ENCODE peak calls at places on chromosomes 13 and 19, in four cellular contexts. One of them, this sample, is unnamed.

GRCh38 chr19:35757231-35757748 is 461 bp upstream of the HSPB6 start:
- DNase-seq in thoracic aorta: peak
- DNase-seq in adrenal gland: peak
- DNase-seq in body of pancreas: peak
- DNase-seq in this sample: no peak

GRCh38 chr19:44303976-44304568 is 753 bp downstream of the ZNF235 start:
- DNase-seq in thoracic aorta: no peak
- DNase-seq in adrenal gland: peak
- DNase-seq in body of pancreas: no peak
- DNase-seq in this sample: peak

GRCh38 chr13:38415233-38415632 is 65.6 kb downstream of the UFM1 start:
- DNase-seq in thoracic aorta: no peak
- DNase-seq in adrenal gland: no peak
- DNase-seq in body of pancreas: no peak
- DNase-seq in this sample: no peak

GRCh38 chr13:23707674-23708073 is 137.5 kb downstream of the TNFRSF19 start:
- DNase-seq in thoracic aorta: no peak
- DNase-seq in adrenal gland: no peak
- DNase-seq in body of pancreas: no peak
- DNase-seq in this sample: no peak

GRCh38 chr13:112828756-112829155 is 138.9 kb downstream of the ATP11A start:
- DNase-seq in thoracic aorta: no peak
- DNase-seq in adrenal gland: no peak
- DNase-seq in body of pancreas: no peak
- DNase-seq in this sample: no peak

GRCh38 chr13:22592515-22592914 is 588.3 kb upstream of the SGCG start:
- DNase-seq in thoracic aorta: no peak
- DNase-seq in adrenal gland: no peak
- DNase-seq in body of pancreas: no peak
- DNase-seq in this sample: no peak

GRCh38 chr19:51354742-51355148 is 11.4 kb downstream of the ETFB start:
- DNase-seq in thoracic aorta: no peak
- DNase-seq in adrenal gland: no peak
- DNase-seq in body of pancreas: no peak
- DNase-seq in this sample: peak

GRCh38 chr13:95556981-95557380 is 4.5 kb downstream of the CLDN10 start:
- DNase-seq in thoracic aorta: no peak
- DNase-seq in adrenal gland: no peak
- DNase-seq in body of pancreas: no peak
- DNase-seq in this sample: no peak

GRCh38 chr19:27867981-27868380 is 1345.0 kb downstream of the UQCRFS1 start:
- DNase-seq in thoracic aorta: no peak
- DNase-seq in adrenal gland: no peak
- DNase-seq in body of pancreas: no peak
- DNase-seq in this sample: no peak

GRCh38 chr19:54430306-54431254 is 15.3 kb downstream of the TTYH1 start:
- DNase-seq in thoracic aorta: no peak
- DNase-seq in adrenal gland: no peak
- DNase-seq in body of pancreas: peak
- DNase-seq in this sample: peak

GRCh38 chr19:42090687-42091086 is 14.7 kb downstream of the ZNF574 start:
- DNase-seq in thoracic aorta: no peak
- DNase-seq in adrenal gland: no peak
- DNase-seq in body of pancreas: no peak
- DNase-seq in this sample: no peak

GRCh38 chr13:113182046-113182445 is 23.6 kb downstream of the PROZ start:
- DNase-seq in thoracic aorta: no peak
- DNase-seq in adrenal gland: no peak
- DNase-seq in body of pancreas: no peak
- DNase-seq in this sample: no peak

GRCh38 chr19:35040826-35041547 is 534 bp upstream of the HPN start:
- DNase-seq in thoracic aorta: peak
- DNase-seq in adrenal gland: peak
- DNase-seq in body of pancreas: peak
- DNase-seq in this sample: peak

GRCh38 chr13:110405597-110406450 is 98.7 kb downstream of the COL4A2 start:
- DNase-seq in thoracic aorta: no peak
- DNase-seq in adrenal gland: peak
- DNase-seq in body of pancreas: no peak
- DNase-seq in this sample: no peak

GRCh38 chr13:80513196-80513595 is 172.3 kb upstream of the SPRY2 start:
- DNase-seq in thoracic aorta: no peak
- DNase-seq in adrenal gland: no peak
- DNase-seq in body of pancreas: no peak
- DNase-seq in this sample: no peak

GRCh38 chr13:26558074-26558805 is 757 bp downstream of the WASF3 start:
- DNase-seq in thoracic aorta: no peak
- DNase-seq in adrenal gland: no peak
- DNase-seq in body of pancreas: no peak
- DNase-seq in this sample: peak

GRCh38 chr13:32234914-32235313 is 80.2 kb downstream of the ZAR1L start:
- DNase-seq in thoracic aorta: no peak
- DNase-seq in adrenal gland: no peak
- DNase-seq in body of pancreas: no peak
- DNase-seq in this sample: no peak

GRCh38 chr13:29858231-29858630 is 7.8 kb upstream of the UBL3 start:
- DNase-seq in thoracic aorta: no peak
- DNase-seq in adrenal gland: no peak
- DNase-seq in body of pancreas: no peak
- DNase-seq in this sample: no peak

GRCh38 chr13:39956036-39956435 is 300.6 kb downstream of the COG6 start:
- DNase-seq in thoracic aorta: no peak
- DNase-seq in adrenal gland: no peak
- DNase-seq in body of pancreas: no peak
- DNase-seq in this sample: no peak

GRCh38 chr13:76164290-76164689 is 528.2 kb downstream of the LMO7 start:
- DNase-seq in thoracic aorta: no peak
- DNase-seq in adrenal gland: no peak
- DNase-seq in body of pancreas: peak
- DNase-seq in this sample: no peak

GRCh38 chr19:30406220-30406944 is 34.2 kb downstream of the ZNF536 start:
- DNase-seq in thoracic aorta: no peak
- DNase-seq in adrenal gland: peak
- DNase-seq in body of pancreas: peak
- DNase-seq in this sample: peak

GRCh38 chr13:20713751-20714150 is 10.3 kb downstream of the IL17D start:
- DNase-seq in thoracic aorta: no peak
- DNase-seq in adrenal gland: no peak
- DNase-seq in body of pancreas: no peak
- DNase-seq in this sample: no peak

GRCh38 chr13:27149702-27150101 is 21.9 kb downstream of the USP12 start:
- DNase-seq in thoracic aorta: no peak
- DNase-seq in adrenal gland: no peak
- DNase-seq in body of pancreas: no peak
- DNase-seq in this sample: no peak

GRCh38 chr19:10551698-10552301 is 8.1 kb downstream of the ATG4D start:
- DNase-seq in thoracic aorta: no peak
- DNase-seq in adrenal gland: no peak
- DNase-seq in body of pancreas: peak
- DNase-seq in this sample: peak

GRCh38 chr13:33931397-33931987 is 113.5 kb downstream of the RFC3 start:
- DNase-seq in thoracic aorta: no peak
- DNase-seq in adrenal gland: no peak
- DNase-seq in body of pancreas: peak
- DNase-seq in this sample: peak

GRCh38 chr19:40411125-40411842 is 1.9 kb downstream of the PRX start:
- DNase-seq in thoracic aorta: no peak
- DNase-seq in adrenal gland: peak
- DNase-seq in body of pancreas: no peak
- DNase-seq in this sample: peak

GRCh38 chr13:44921931-44922758 is 67.1 kb downstream of the NUFIP1 start:
- DNase-seq in thoracic aorta: peak
- DNase-seq in adrenal gland: peak
- DNase-seq in body of pancreas: peak
- DNase-seq in this sample: no peak

GRCh38 chr19:42274065-42274682 is 5.1 kb downstream of the CIC start:
- DNase-seq in thoracic aorta: no peak
- DNase-seq in adrenal gland: no peak
- DNase-seq in body of pancreas: no peak
- DNase-seq in this sample: no peak

GRCh38 chr13:95536629-95537241 is 15.8 kb upstream of the CLDN10 start:
- DNase-seq in thoracic aorta: no peak
- DNase-seq in adrenal gland: no peak
- DNase-seq in body of pancreas: peak
- DNase-seq in this sample: no peak

GRCh38 chr19:13099073-13099999 is 3.3 kb downstream of the LYL1 start:
- DNase-seq in thoracic aorta: no peak
- DNase-seq in adrenal gland: peak
- DNase-seq in body of pancreas: peak
- DNase-seq in this sample: peak

GRCh38 chr13:45206340-45206739 is 5.5 kb upstream of the KCTD4 start:
- DNase-seq in thoracic aorta: no peak
- DNase-seq in adrenal gland: no peak
- DNase-seq in body of pancreas: no peak
- DNase-seq in this sample: no peak

GRCh38 chr13:74889321-74889720 is 592.6 kb downstream of the TBC1D4 start:
- DNase-seq in thoracic aorta: no peak
- DNase-seq in adrenal gland: no peak
- DNase-seq in body of pancreas: no peak
- DNase-seq in this sample: no peak

GRCh38 chr19:1449467-1450442 is at the start of gene APC2:
- DNase-seq in thoracic aorta: no peak
- DNase-seq in adrenal gland: peak
- DNase-seq in body of pancreas: no peak
- DNase-seq in this sample: peak

GRCh38 chr13:95601906-95602305 is 42.6 kb downstream of the DZIP1 start:
- DNase-seq in thoracic aorta: no peak
- DNase-seq in adrenal gland: no peak
- DNase-seq in body of pancreas: no peak
- DNase-seq in this sample: no peak

GRCh38 chr13:62684359-62684758 is 1268.7 kb upstream of the PCDH20 start:
- DNase-seq in thoracic aorta: no peak
- DNase-seq in adrenal gland: no peak
- DNase-seq in body of pancreas: peak
- DNase-seq in this sample: no peak

GRCh38 chr13:73036566-73036965 is 22.2 kb upstream of the KLF5 start:
- DNase-seq in thoracic aorta: no peak
- DNase-seq in adrenal gland: no peak
- DNase-seq in body of pancreas: no peak
- DNase-seq in this sample: no peak

GRCh38 chr19:4197625-4198466 is 15.4 kb downstream of the ANKRD24 start:
- DNase-seq in thoracic aorta: no peak
- DNase-seq in adrenal gland: no peak
- DNase-seq in body of pancreas: no peak
- DNase-seq in this sample: peak

GRCh38 chr19:1122972-1123363 is 19.2 kb downstream of the GPX4 start:
- DNase-seq in thoracic aorta: no peak
- DNase-seq in adrenal gland: peak
- DNase-seq in body of pancreas: peak
- DNase-seq in this sample: peak

DNA sequence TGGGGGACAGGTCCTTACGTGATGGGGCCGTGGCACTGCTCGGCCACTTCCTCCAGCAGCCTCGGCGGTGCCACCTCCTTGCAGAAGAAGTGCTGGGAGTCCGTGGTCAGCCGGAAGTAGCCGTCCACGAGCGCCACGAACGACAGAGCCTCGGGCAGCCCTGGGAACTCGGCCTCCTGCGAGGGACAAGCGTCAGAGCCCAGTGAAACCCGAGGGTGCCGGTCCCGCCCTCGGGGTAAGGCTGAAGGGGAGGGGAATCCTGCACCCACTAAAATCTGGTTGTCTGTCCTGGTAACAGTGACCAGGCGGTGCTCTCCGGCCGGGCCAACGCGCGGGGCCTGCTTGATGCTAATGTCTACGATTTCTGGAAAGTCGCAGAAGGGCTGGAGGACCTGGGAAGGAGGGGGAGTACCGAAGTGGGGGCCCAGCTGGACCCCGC is 6.4 kb downstream of the JAK3 start:
- DNase-seq in thoracic aorta: no peak
- DNase-seq in adrenal gland: no peak
- DNase-seq in body of pancreas: no peak
- DNase-seq in this sample: no peak
- H3K4me3 ChIP-seq in thoracic aorta: peak
- H3K4me3 ChIP-seq in adrenal gland: no peak
- H3K4me3 ChIP-seq in body of pancreas: no peak
- H3K4me3 ChIP-seq in this sample: peak

DNA sequence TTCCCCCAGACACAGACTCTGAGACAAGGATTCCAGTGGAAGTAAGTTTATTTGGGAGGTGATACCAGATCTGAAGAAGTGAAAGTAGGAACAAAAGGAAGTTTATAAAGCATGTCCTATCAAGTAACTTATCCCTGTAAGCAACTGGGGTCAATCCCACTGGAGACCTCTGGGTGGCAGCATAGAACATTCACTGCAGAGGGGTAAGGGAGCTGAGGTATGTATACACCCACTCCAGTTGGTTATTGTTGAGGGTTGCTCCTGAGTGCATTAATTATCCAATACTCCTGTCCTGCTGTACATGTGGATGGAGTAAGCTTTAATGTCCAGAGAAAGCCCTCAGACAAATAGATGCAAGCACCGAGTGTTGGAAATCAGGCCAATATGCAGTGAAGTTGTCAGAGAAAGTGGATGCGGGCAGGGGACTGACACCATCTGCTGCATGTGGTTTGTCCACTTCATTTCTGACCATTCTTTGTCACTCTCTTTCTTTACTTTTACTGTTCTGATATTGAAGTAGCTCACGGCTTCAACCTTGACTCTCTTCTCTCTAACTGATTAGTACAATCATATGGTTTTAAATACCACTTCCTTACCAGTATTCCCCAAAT is 46.7 kb downstream of the NOTCH3 start:
- DNase-seq in thoracic aorta: no peak
- DNase-seq in adrenal gland: no peak
- DNase-seq in body of pancreas: no peak
- DNase-seq in this sample: peak
- TF ChIP-seq CTCF in thoracic aorta: peak
- TF ChIP-seq CTCF in adrenal gland: peak
- TF ChIP-seq CTCF in body of pancreas: peak
- TF ChIP-seq CTCF in this sample: peak

GRCh38 chr13:99085139-99085845 is 107.4 kb upstream of the DOCK9 start:
- DNase-seq in thoracic aorta: no peak
- DNase-seq in adrenal gland: no peak
- DNase-seq in body of pancreas: peak
- DNase-seq in this sample: peak
- H3K4me3 ChIP-seq in thoracic aorta: peak
- H3K4me3 ChIP-seq in adrenal gland: peak
- H3K4me3 ChIP-seq in body of pancreas: peak
- H3K4me3 ChIP-seq in this sample: peak

GRCh38 chr19:5828661-5829566 is 10.6 kb downstream of the FUT6 start:
- DNase-seq in thoracic aorta: no peak
- DNase-seq in adrenal gland: no peak
- DNase-seq in body of pancreas: peak
- DNase-seq in this sample: peak
- TF ChIP-seq CTCF in thoracic aorta: no peak
- TF ChIP-seq CTCF in adrenal gland: no peak
- TF ChIP-seq CTCF in body of pancreas: no peak
- TF ChIP-seq CTCF in this sample: no peak

This sample was measured in endodermal cell.